ENCODE peak calls at places on chromosomes 7 and 10, in eight cellular contexts. M is suprapubic skin, S is vagina, Q is H1, T is breast epithelium, P is spleen, L is HCT116, I is GM12878. W is an unnamed sample.

GRCh38 chr10:103706047-103706446 is 149.3 kb downstream of the SH3PXD2A start:
- DNase-seq in P (no peak), M (no peak), Q (no peak), I (no peak), T (no peak), L (no peak), S (no peak), W (no peak)

GRCh38 chr10:31457858-31458257 is 138.8 kb downstream of the ZEB1 start:
- DNase-seq in S (no peak), I (no peak), P (no peak), M (no peak), Q (no peak), T (no peak), L (no peak), W (no peak)

GRCh38 chr7:149598721-149599308 is 101.2 kb upstream of the ZNF746 start:
- DNase-seq in T (no peak), I (no peak), P (no peak), L (peak), Q (no peak), M (no peak), S (no peak), W (peak)

GRCh38 chr10:132496360-132497082 is 41.1 kb upstream of the INPP5A start:
- DNase-seq in M (peak), P (peak), Q (no peak), T (peak), I (no peak), S (no peak), L (no peak), W (no peak)

GRCh38 chr10:120436431-120437142 is 20.4 kb upstream of the PLPP4 start:
- DNase-seq in S (no peak), M (no peak), I (no peak), Q (no peak), L (peak), P (no peak), T (no peak), W (no peak)

GRCh38 chr7:91266067-91266930 is 2.1 kb downstream of the FZD1 start:
- DNase-seq in S (no peak), L (no peak), M (peak), I (no peak), T (no peak), P (peak), Q (no peak), W (no peak)

GRCh38 chr10:62380002-62380401 is 5.8 kb downstream of the ZNF365 start:
- DNase-seq in P (no peak), I (no peak), L (peak), M (no peak), Q (no peak), T (no peak), S (no peak), W (no peak)

GRCh38 chr10:88392222-88392621 is 190.9 kb downstream of the RNLS start:
- DNase-seq in L (no peak), M (no peak), P (no peak), S (no peak), T (no peak), Q (no peak), I (peak), W (no peak)

GRCh38 chr10:30503700-30504462 is 69.9 kb downstream of the MAP3K8 start:
- DNase-seq in T (no peak), L (no peak), Q (no peak), S (no peak), P (no peak), I (no peak), M (no peak), W (no peak)

GRCh38 chr7:117834983-117835664 is 38.1 kb downstream of the CTTNBP2 start:
- DNase-seq in T (no peak), P (no peak), I (no peak), S (no peak), L (no peak), Q (no peak), M (no peak), W (no peak)

GRCh38 chr10:101607124-101607523 is 19.0 kb downstream of the DPCD start:
- DNase-seq in I (no peak), L (no peak), P (no peak), M (no peak), Q (no peak), T (no peak), S (no peak), W (no peak)

GRCh38 chr7:154241988-154242387 is 189.8 kb downstream of the DPP6 start:
- DNase-seq in L (no peak), P (no peak), I (no peak), T (no peak), S (no peak), Q (no peak), M (no peak), W (no peak)

GRCh38 chr7:134941185-134941900 is 45.0 kb upstream of the AGBL3 start:
- DNase-seq in Q (no peak), M (no peak), T (no peak), I (no peak), S (no peak), L (no peak), P (no peak), W (no peak)

GRCh38 chr10:37010741-37011140 is 114.7 kb upstream of the ANKRD30A start:
- DNase-seq in M (no peak), I (no peak), P (no peak), T (no peak), Q (no peak), S (no peak), L (no peak), W (no peak)

GRCh38 chr7:92161271-92161670 is 17.7 kb downstream of the LRRD1 start:
- DNase-seq in P (no peak), I (no peak), L (no peak), M (no peak), S (no peak), Q (no peak), T (no peak), W (no peak)

GRCh38 chr10:97861351-97861750 is 11.7 kb downstream of the GOLGA7B start:
- DNase-seq in Q (no peak), L (no peak), M (no peak), S (no peak), P (peak), I (no peak), T (no peak), W (no peak)

GRCh38 chr7:130290745-130291144 is 2.2 kb upstream of the CPA4 start:
- DNase-seq in Q (no peak), M (no peak), I (no peak), P (no peak), L (peak), T (no peak), S (no peak), W (no peak)

GRCh38 chr7:3880221-3880935 is 579.3 kb downstream of the SDK1 start:
- DNase-seq in I (no peak), T (no peak), P (no peak), L (no peak), M (no peak), S (no peak), Q (no peak), W (no peak)

GRCh38 chr7:12839508-12840153 is 152.2 kb downstream of the ARL4A start:
- DNase-seq in L (no peak), P (no peak), S (no peak), Q (peak), T (no peak), I (no peak), M (no peak), W (no peak)

GRCh38 chr7:101125989-101126650 is 784 bp upstream of the SERPINE1 start:
- DNase-seq in I (peak), S (no peak), M (peak), P (no peak), T (no peak), L (no peak), Q (no peak), W (no peak)

GRCh38 chr10:91598211-91598981 is 34.5 kb downstream of the PPP1R3C start:
- DNase-seq in T (no peak), P (no peak), Q (no peak), S (no peak), I (no peak), L (peak), M (no peak), W (no peak)

GRCh38 chr10:51073035-51073434 is 1.3 kb upstream of the PRKG1 start:
- DNase-seq in M (no peak), P (no peak), I (no peak), T (no peak), S (no peak), L (no peak), Q (no peak), W (no peak)

GRCh38 chr10:110657968-110658691 is 14.0 kb downstream of the RBM20 start:
- DNase-seq in S (no peak), L (no peak), Q (no peak), I (no peak), M (no peak), T (no peak), P (no peak), W (no peak)

GRCh38 chr7:116576350-116577319 is 51.8 kb downstream of the CAV1 start:
- DNase-seq in T (no peak), L (no peak), P (no peak), Q (no peak), S (no peak), I (no peak), M (no peak), W (no peak)

GRCh38 chr10:51709324-51709972 is 10.1 kb upstream of the CSTF2T start:
- DNase-seq in P (no peak), S (no peak), Q (no peak), T (no peak), L (no peak), M (no peak), I (no peak), W (no peak)

GRCh38 chr7:94696981-94697670 is 41.2 kb upstream of the SGCE start:
- DNase-seq in P (no peak), T (no peak), I (no peak), Q (no peak), S (no peak), M (peak), L (peak), W (no peak)

GRCh38 chr10:113168560-113168959 is 218.5 kb downstream of the TCF7L2 start:
- DNase-seq in S (no peak), L (no peak), I (no peak), M (no peak), P (no peak), T (no peak), Q (no peak), W (no peak)

GRCh38 chr10:125256026-125256425 is 95.7 kb upstream of the CTBP2 start:
- DNase-seq in L (no peak), P (no peak), T (no peak), Q (no peak), S (peak), M (no peak), I (no peak), W (no peak)

GRCh38 chr10:57818522-57818921 is 449.2 kb downstream of the IPMK start:
- DNase-seq in P (no peak), L (no peak), I (no peak), M (no peak), S (no peak), Q (no peak), T (no peak), W (no peak)

GRCh38 chr10:128274938-128275337 is 148.7 kb upstream of the MKI67 start:
- DNase-seq in I (no peak), Q (no peak), M (no peak), S (no peak), L (no peak), P (no peak), T (no peak), W (no peak)

DNA sequence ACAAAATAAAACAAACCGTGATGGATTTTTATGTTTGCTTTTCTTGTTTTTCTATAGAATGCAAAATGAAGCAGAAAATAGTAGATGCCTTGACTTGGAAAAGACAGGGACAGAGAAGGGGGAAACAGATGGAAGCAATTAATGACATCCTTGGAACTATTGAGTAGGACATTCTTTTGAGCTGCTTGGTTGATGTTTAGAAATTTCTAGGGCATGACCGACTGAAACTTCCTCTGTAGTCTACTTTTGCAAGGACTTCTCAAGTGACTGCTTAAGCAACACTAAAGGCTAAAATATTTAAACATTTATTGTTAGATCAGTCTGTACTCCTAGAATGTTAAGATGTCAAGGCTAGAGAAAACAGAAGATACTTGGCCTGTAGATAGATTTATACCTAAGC is 49.4 kb downstream of the VCL start:
- DNase-seq in P (no peak), Q (no peak), S (no peak), T (no peak), M (no peak), I (no peak), L (no peak), W (no peak)
- TF ChIP-seq POLR2AphosphoS5 in P (no peak), Q (no peak), S (no peak), T (no peak), M (no peak), I (no peak), L (no peak), W (no peak)

GRCh38 chr7:155296788-155297516 is 726 bp upstream of the INSIG1 start:
- DNase-seq in Q (no peak), M (peak), L (no peak), S (peak), P (peak), I (no peak), T (peak), W (peak)

GRCh38 chr7:155298288-155298833 is 683 bp downstream of the INSIG1 start:
- DNase-seq in T (no peak), M (no peak), P (no peak), S (peak), L (no peak), Q (no peak), I (no peak), W (no peak)

GRCh38 chr7:155295511-155295910 is 2.2 kb upstream of the INSIG1 start:
- DNase-seq in M (no peak), T (no peak), Q (no peak), P (no peak), I (no peak), L (no peak), S (peak), W (no peak)

GRCh38 chr7:155297517-155298287 is at the start of gene INSIG1:
- DNase-seq in Q (peak), T (peak), L (peak), S (peak), P (peak), I (peak), M (peak), W (peak)

DNA sequence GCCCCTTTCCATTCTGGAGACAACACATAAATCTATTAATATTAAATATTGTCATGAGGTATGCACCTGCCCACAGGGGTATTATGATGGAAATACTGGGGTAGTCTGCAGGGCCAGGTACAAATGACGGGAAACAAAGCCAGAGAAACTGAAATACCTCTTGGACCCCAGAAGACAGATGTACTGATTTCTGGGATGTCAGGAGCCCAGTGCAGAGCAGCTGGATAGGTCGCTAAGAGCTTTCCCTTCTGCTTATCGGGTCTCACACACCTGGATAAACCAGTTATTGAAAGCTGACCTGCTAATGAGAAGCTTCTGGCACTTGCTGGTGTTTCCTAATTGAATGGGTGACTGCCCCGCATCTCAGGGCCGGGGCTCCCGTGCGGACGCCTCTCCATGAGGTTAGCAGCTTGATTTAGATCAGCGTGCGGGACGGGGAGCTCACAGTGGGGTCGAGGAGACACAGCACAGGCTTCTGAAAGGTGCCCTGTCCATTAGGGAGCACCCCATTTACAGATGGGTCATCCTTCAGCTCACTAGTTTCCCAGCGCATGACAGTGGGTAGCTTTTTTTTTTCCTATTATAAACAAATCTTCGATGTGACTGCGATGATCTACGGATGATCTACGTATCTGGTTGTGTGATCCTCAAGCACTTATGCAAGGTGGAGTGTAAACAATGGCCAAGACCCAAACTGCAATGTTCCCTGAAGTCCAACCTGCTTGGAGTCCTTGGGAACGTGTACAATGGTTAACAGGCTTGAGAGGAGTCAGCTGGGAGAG is 1.5 kb upstream of the INSIG1 start:
- DNase-seq in M (no peak), L (no peak), T (no peak), P (no peak), I (no peak), S (peak), Q (no peak), W (no peak)
- TF ChIP-seq POLR2A in M (no peak), L (no peak), T (no peak), P (no peak), I (no peak), S (no peak), Q (peak), W (peak)

GRCh38 chr7:34672430-34672829 is 14.4 kb downstream of the NPSR1 start:
- DNase-seq in P (no peak), L (no peak), M (no peak), I (no peak), Q (no peak), S (no peak), T (no peak), W (no peak)
- TF ChIP-seq POLR2AphosphoS5 in P (no peak), L (no peak), M (no peak), I (no peak), Q (no peak), S (no peak), T (no peak), W (no peak)

GRCh38 chr10:1036341-1036791 is 10.7 kb upstream of the IDI2 start:
- DNase-seq in T (no peak), Q (no peak), I (no peak), P (no peak), L (no peak), S (no peak), M (no peak), W (no peak)

GRCh38 chr10:1035201-1035600 is 9.5 kb upstream of the IDI2 start:
- DNase-seq in S (no peak), M (no peak), Q (no peak), T (no peak), I (no peak), P (no peak), L (no peak), W (no peak)

GRCh38 chr10:1040133-1040532 is 8.8 kb downstream of the IDI1 start:
- DNase-seq in S (no peak), Q (no peak), I (no peak), T (no peak), P (no peak), M (no peak), L (no peak), W (no peak)

GRCh38 chr10:1034758-1035157 is 9.1 kb upstream of the IDI2 start:
- DNase-seq in T (no peak), S (no peak), P (no peak), L (no peak), I (no peak), Q (no peak), M (no peak), W (no peak)

DNA sequence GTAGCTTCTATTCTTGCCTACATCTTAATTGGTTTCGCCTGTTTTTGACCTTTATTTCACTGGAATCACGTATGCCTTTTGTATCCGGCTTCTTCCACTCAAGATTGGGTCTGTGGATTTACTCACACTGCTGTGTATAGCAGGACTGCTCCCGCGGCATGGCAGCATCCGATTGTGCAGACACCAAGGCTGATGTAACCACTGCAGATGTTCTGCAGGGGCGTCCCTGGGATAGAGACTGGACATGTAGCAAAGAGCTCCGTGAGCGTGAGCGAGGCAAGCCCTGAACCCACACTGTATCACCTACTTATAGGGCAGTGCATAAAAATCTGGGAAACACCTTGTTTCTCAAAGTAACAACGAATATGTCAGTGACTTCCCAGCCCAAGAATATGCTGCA is 11.4 kb upstream of the IDI2 start:
- DNase-seq in M (no peak), P (no peak), L (no peak), Q (no peak), T (no peak), S (no peak), I (no peak), W (no peak)
- TF ChIP-seq POLR2A in M (no peak), P (no peak), L (no peak), Q (no peak), T (no peak), S (no peak), I (no peak), W (no peak)

GRCh38 chr10:59907537-59907917 is 1.2 kb upstream of the CCDC6 start:
- DNase-seq in T (no peak), M (no peak), Q (no peak), L (no peak), P (no peak), S (no peak), I (no peak), W (no peak)
- TF ChIP-seq POLR2AphosphoS5 in T (no peak), M (no peak), Q (no peak), L (no peak), P (no peak), S (no peak), I (no peak), W (no peak)

GRCh38 chr10:89644967-89645741 is at the start of gene PANK1:
- DNase-seq in I (peak), P (peak), Q (no peak), L (peak), T (peak), M (peak), S (no peak), W (peak)
- TF ChIP-seq POLR2A in I (peak), P (no peak), Q (no peak), L (peak), T (no peak), M (no peak), S (no peak), W (no peak)

GRCh38 chr7:64736575-64736974 is 57.7 kb upstream of the ZNF138 start:
- DNase-seq in P (no peak), M (no peak), I (no peak), Q (no peak), T (no peak), S (no peak), L (no peak), W (no peak)
- TF ChIP-seq POLR2AphosphoS5 in P (no peak), M (no peak), I (no peak), Q (no peak), T (no peak), S (no peak), L (no peak), W (no peak)